ENCODE peak calls at places on chromosomes 6 and 20, in six cellular contexts. P is WERI-Rb-1, H is neural crest cell, Z is astrocyte of the spinal cord, Q is breast epithelium, U is upper lobe of right lung. Y is an unnamed sample.

GRCh38 chr6:53043626-53044025 is 21.6 kb upstream of the FBXO9 start:
- DNase-seq in U (no peak), Q (no peak), Z (peak), P (peak), H (no peak), Y (no peak)

GRCh38 chr6:156844089-156844488 is 66.9 kb downstream of the ARID1B start:
- DNase-seq in H (no peak), P (no peak), Q (no peak), U (no peak), Z (peak), Y (no peak)

GRCh38 chr6:70059047-70059719 is 192.8 kb downstream of the COL19A1 start:
- DNase-seq in P (no peak), H (no peak), Q (no peak), Z (no peak), U (no peak), Y (no peak)

GRCh38 chr20:4153661-4154238 is 138.4 kb upstream of the RNF24 start:
- DNase-seq in U (peak), H (no peak), P (no peak), Q (no peak), Z (no peak), Y (no peak)

GRCh38 chr20:41218466-41218865 is 81.1 kb downstream of the PLCG1 start:
- DNase-seq in Z (peak), H (no peak), Q (no peak), P (no peak), U (no peak), Y (no peak)

GRCh38 chr20:34861386-34862084 is 11.1 kb downstream of the GGT7 start:
- DNase-seq in Q (no peak), U (peak), P (peak), Z (no peak), H (no peak), Y (no peak)

GRCh38 chr6:70563540-70563939 is 3.2 kb upstream of the SDHAF4 start:
- DNase-seq in P (no peak), H (no peak), Z (peak), U (no peak), Q (no peak), Y (no peak)

GRCh38 chr6:87914637-87915395 is 132.8 kb upstream of the SPACA1 start:
- DNase-seq in H (no peak), Z (peak), P (no peak), U (no peak), Q (no peak), Y (peak)

GRCh38 chr6:21586300-21586699 is 7.3 kb upstream of the SOX4 start:
- DNase-seq in Q (no peak), P (no peak), H (no peak), Z (no peak), U (no peak), Y (no peak)

GRCh38 chr20:19073584-19074198 is 138.8 kb upstream of the SLC24A3 start:
- DNase-seq in Q (no peak), P (peak), U (no peak), H (peak), Z (no peak), Y (no peak)

GRCh38 chr20:32980131-32980941 is 23.9 kb downstream of the SUN5 start:
- DNase-seq in H (peak), P (peak), Z (no peak), U (peak), Q (no peak), Y (no peak)

GRCh38 chr6:48766349-48766748 is 655.4 kb upstream of the PTCHD4 start:
- DNase-seq in P (no peak), H (no peak), Q (no peak), U (no peak), Z (peak), Y (no peak)

GRCh38 chr6:157762636-157763035 is 60.4 kb upstream of the SNX9 start:
- DNase-seq in Z (no peak), P (no peak), Q (no peak), H (no peak), U (no peak), Y (peak)

GRCh38 chr6:35728663-35729348 is 8.0 kb upstream of the ARMC12 start:
- DNase-seq in U (peak), Q (peak), P (no peak), H (no peak), Z (no peak), Y (peak)

GRCh38 chr6:103677290-103677689 is 1182.4 kb downstream of the HACE1 start:
- DNase-seq in P (no peak), Q (no peak), Z (no peak), U (no peak), H (no peak), Y (no peak)

GRCh38 chr20:53763707-53764415 is 170.2 kb upstream of the ZNF217 start:
- DNase-seq in Q (no peak), U (no peak), H (peak), P (no peak), Z (peak), Y (no peak)

GRCh38 chr20:4234128-4234527 is 218.8 kb upstream of the RNF24 start:
- DNase-seq in P (no peak), U (no peak), H (no peak), Q (no peak), Z (peak), Y (no peak)

GRCh38 chr20:59123011-59123676 is 40.5 kb upstream of the ZNF831 start:
- DNase-seq in U (no peak), Z (no peak), Q (no peak), P (no peak), H (no peak), Y (peak)

GRCh38 chr6:53986165-53986720 is 125.0 kb upstream of the MLIP start:
- DNase-seq in H (peak), P (peak), U (no peak), Z (peak), Q (no peak), Y (peak)

GRCh38 chr20:37526238-37526838 is 1.3 kb downstream of the BLCAP start:
- DNase-seq in P (no peak), U (no peak), Q (no peak), Z (peak), H (no peak), Y (no peak)

GRCh38 chr6:121694389-121695185 is 259.1 kb downstream of the GJA1 start:
- DNase-seq in Z (peak), H (no peak), P (no peak), Q (no peak), U (no peak), Y (no peak)

GRCh38 chr6:90080876-90081464 is 186.7 kb downstream of the GJA10 start:
- DNase-seq in H (no peak), P (no peak), Q (no peak), U (no peak), Z (no peak), Y (peak)

GRCh38 chr6:583639-584038 is 73.3 kb downstream of the HUS1B start:
- DNase-seq in Z (no peak), U (no peak), Q (no peak), P (no peak), H (no peak), Y (peak)

GRCh38 chr20:38727602-38728236 is 3.4 kb downstream of the SLC32A1 start:
- DNase-seq in Z (no peak), H (no peak), U (no peak), Q (no peak), P (no peak), Y (peak)

GRCh38 chr20:44034965-44035635 is 120.4 kb downstream of the TOX2 start:
- DNase-seq in Z (no peak), H (no peak), Q (no peak), P (no peak), U (no peak), Y (no peak)

GRCh38 chr6:43945778-43946100 is 175.7 kb downstream of the VEGFA start:
- DNase-seq in Z (no peak), H (no peak), Q (no peak), P (no peak), U (no peak), Y (no peak)
- TF ChIP-seq CTCF in Z (no peak), H (no peak), Q (no peak), P (no peak), U (no peak), Y (no peak)

GRCh38 chr20:6169251-6169650 is 46.4 kb upstream of the FERMT1 start:
- DNase-seq in Z (peak), Q (no peak), U (no peak), H (no peak), P (no peak), Y (no peak)
- TF ChIP-seq CTCF in Z (peak), Q (no peak), U (no peak), H (no peak), P (no peak), Y (no peak)

GRCh38 chr20:50219520-50220086 is 29.0 kb downstream of the CEBPB start:
- DNase-seq in P (no peak), U (no peak), H (no peak), Z (no peak), Q (no peak), Y (no peak)
- TF ChIP-seq CTCF in P (no peak), U (no peak), H (no peak), Z (no peak), Q (no peak), Y (no peak)

DNA sequence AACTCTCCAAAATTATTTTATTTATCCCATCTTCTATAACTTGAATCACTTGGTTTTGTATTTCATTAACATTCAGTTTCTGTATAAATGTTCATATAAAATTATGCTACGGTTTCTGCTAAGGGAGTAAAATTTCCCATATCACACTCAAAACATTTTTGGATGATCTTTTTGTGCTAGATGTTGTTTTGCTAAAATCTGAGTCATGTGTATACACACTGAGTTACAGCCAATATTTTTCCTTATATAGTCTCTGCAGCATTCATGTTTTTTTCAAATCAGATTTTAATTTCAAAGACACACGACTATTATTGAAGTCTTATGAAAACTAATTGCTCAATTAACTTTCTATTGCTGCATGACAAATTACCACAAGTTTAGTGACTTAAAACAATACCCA is 54.3 kb upstream of the SLC2A12 start:
- DNase-seq in Z (no peak), Q (no peak), H (no peak), P (no peak), U (no peak), Y (no peak)
- TF ChIP-seq CTCF in Z (no peak), Q (no peak), H (no peak), P (no peak), U (no peak), Y (no peak)

GRCh38 chr20:49447364-49447763 is 35.1 kb downstream of the KCNB1 start:
- DNase-seq in U (no peak), P (no peak), H (no peak), Q (no peak), Z (no peak), Y (no peak)
- TF ChIP-seq CTCF in U (no peak), P (no peak), H (no peak), Q (no peak), Z (no peak), Y (no peak)

DNA sequence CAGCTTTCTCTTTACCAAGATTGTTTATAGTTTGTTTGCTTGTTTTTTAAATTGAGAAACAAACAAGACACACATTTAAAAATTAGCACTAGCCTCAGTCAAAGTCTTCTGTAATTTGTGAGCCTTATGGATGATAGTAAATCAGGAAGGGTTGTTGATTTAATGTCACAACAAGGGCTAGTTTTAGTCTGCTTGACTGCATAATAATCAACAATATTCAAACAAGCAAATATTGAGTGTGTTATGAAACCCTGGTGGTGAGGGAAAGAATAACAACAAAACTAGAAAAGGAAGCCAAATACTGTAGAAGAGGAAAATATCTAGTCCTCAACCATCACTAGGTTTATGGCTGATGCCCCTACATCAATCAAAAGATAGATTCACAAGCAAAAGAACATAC is 228.6 kb downstream of the TBC1D7 start:
- DNase-seq in U (no peak), P (no peak), Z (no peak), Q (no peak), H (no peak), Y (no peak)
- TF ChIP-seq CTCF in U (peak), P (peak), Z (peak), Q (no peak), H (peak), Y (peak)

DNA sequence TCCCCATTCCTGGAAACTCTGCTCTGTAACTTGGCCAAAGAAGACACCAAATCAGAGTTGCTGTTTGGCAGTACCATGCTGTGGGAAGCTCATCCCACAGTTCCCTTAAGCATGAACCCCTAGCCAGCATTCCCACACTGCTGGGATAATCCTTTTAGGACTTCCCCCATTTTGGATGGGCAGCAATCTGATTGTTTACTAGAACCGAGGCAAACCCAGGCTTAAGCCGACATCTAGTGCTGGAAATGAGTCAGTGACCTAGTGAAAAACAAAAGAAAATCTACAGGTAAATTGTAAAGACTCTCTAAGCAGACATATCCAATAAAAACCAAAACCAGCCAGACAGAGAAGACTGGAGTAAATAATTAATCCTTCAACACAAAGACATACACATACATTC is 5.2 kb downstream of the DNAH8 start:
- DNase-seq in Z (no peak), H (no peak), Q (no peak), P (peak), U (no peak), Y (no peak)
- TF ChIP-seq CTCF in Z (no peak), H (peak), Q (no peak), P (peak), U (peak), Y (no peak)

Y was measured in activated CD8-positive, alpha-beta T cell treated with anti-CD3 and anti-CD28 coated beads for 36 hours.